ENCODE peak calls at places on chromosomes 7 and 10, in six cellular contexts. One of them, this sample, is unnamed.

GRCh38 chr10:4982764-4983226 is 19.6 kb downstream of the AKR1C1 start:
- DNase-seq in stimulated activated CD4-positive, alpha-beta T cell treated with anti-CD3 and anti-CD28 coated beads, Interleukin-4, amount 100 ng/mL, for 1 hour: no peak
- DNase-seq in NCI-H1417: no peak
- DNase-seq in effector CD4-positive, alpha-beta T cell: no peak
- DNase-seq in upper lobe of right lung: no peak
- DNase-seq in stomach: peak; percentile 81
- DNase-seq in this sample: no peak

GRCh38 chr7:121330053-121330833 is 1.4 kb downstream of the WNT16 start:
- DNase-seq in stimulated activated CD4-positive, alpha-beta T cell treated with anti-CD3 and anti-CD28 coated beads, Interleukin-4, amount 100 ng/mL, for 1 hour: no peak
- DNase-seq in NCI-H1417: peak; percentile 87
- DNase-seq in effector CD4-positive, alpha-beta T cell: no peak
- DNase-seq in upper lobe of right lung: no peak
- DNase-seq in stomach: no peak
- DNase-seq in this sample: no peak

GRCh38 chr10:77505431-77506334 is 131.9 kb downstream of the KCNMA1 start:
- DNase-seq in stimulated activated CD4-positive, alpha-beta T cell treated with anti-CD3 and anti-CD28 coated beads, Interleukin-4, amount 100 ng/mL, for 1 hour: no peak
- DNase-seq in NCI-H1417: no peak
- DNase-seq in effector CD4-positive, alpha-beta T cell: no peak
- DNase-seq in upper lobe of right lung: no peak
- DNase-seq in stomach: no peak
- DNase-seq in this sample: no peak

GRCh38 chr7:2523941-2524807 is 4.6 kb downstream of the LFNG start:
- DNase-seq in stimulated activated CD4-positive, alpha-beta T cell treated with anti-CD3 and anti-CD28 coated beads, Interleukin-4, amount 100 ng/mL, for 1 hour: no peak
- DNase-seq in NCI-H1417: peak; percentile 99
- DNase-seq in effector CD4-positive, alpha-beta T cell: no peak
- DNase-seq in upper lobe of right lung: peak; percentile 94
- DNase-seq in stomach: peak; percentile 97
- DNase-seq in this sample: no peak

GRCh38 chr10:132407243-132407746 is 10.3 kb downstream of the PWWP2B start:
- DNase-seq in stimulated activated CD4-positive, alpha-beta T cell treated with anti-CD3 and anti-CD28 coated beads, Interleukin-4, amount 100 ng/mL, for 1 hour: no peak
- DNase-seq in NCI-H1417: peak; percentile 58
- DNase-seq in effector CD4-positive, alpha-beta T cell: no peak
- DNase-seq in upper lobe of right lung: peak; percentile 91
- DNase-seq in stomach: peak; percentile 94
- DNase-seq in this sample: no peak

GRCh38 chr7:82559203-82559805 is 115.7 kb upstream of the CACNA2D1 start:
- DNase-seq in stimulated activated CD4-positive, alpha-beta T cell treated with anti-CD3 and anti-CD28 coated beads, Interleukin-4, amount 100 ng/mL, for 1 hour: no peak
- DNase-seq in NCI-H1417: peak; percentile 99
- DNase-seq in effector CD4-positive, alpha-beta T cell: no peak
- DNase-seq in upper lobe of right lung: no peak
- DNase-seq in stomach: peak; percentile 47
- DNase-seq in this sample: no peak

GRCh38 chr10:113643183-113643582 is 20.7 kb downstream of the NRAP start:
- DNase-seq in stimulated activated CD4-positive, alpha-beta T cell treated with anti-CD3 and anti-CD28 coated beads, Interleukin-4, amount 100 ng/mL, for 1 hour: no peak
- DNase-seq in NCI-H1417: no peak
- DNase-seq in effector CD4-positive, alpha-beta T cell: no peak
- DNase-seq in upper lobe of right lung: no peak
- DNase-seq in stomach: no peak
- DNase-seq in this sample: no peak

GRCh38 chr10:17406036-17406834 is 48.2 kb downstream of the ST8SIA6 start:
- DNase-seq in stimulated activated CD4-positive, alpha-beta T cell treated with anti-CD3 and anti-CD28 coated beads, Interleukin-4, amount 100 ng/mL, for 1 hour: no peak
- DNase-seq in NCI-H1417: peak; percentile 18
- DNase-seq in effector CD4-positive, alpha-beta T cell: no peak
- DNase-seq in upper lobe of right lung: no peak
- DNase-seq in stomach: no peak
- DNase-seq in this sample: no peak

GRCh38 chr10:122181055-122181732 is 89.9 kb upstream of the BTBD16 start:
- DNase-seq in stimulated activated CD4-positive, alpha-beta T cell treated with anti-CD3 and anti-CD28 coated beads, Interleukin-4, amount 100 ng/mL, for 1 hour: no peak
- DNase-seq in NCI-H1417: peak; percentile 53
- DNase-seq in effector CD4-positive, alpha-beta T cell: no peak
- DNase-seq in upper lobe of right lung: no peak
- DNase-seq in stomach: no peak
- DNase-seq in this sample: no peak

GRCh38 chr7:22782616-22783232 is 39.9 kb downstream of the TOMM7 start:
- DNase-seq in stimulated activated CD4-positive, alpha-beta T cell treated with anti-CD3 and anti-CD28 coated beads, Interleukin-4, amount 100 ng/mL, for 1 hour: peak; percentile 76
- DNase-seq in NCI-H1417: peak; percentile 39
- DNase-seq in effector CD4-positive, alpha-beta T cell: peak; percentile 50
- DNase-seq in upper lobe of right lung: peak; percentile 81
- DNase-seq in stomach: peak; percentile 72
- DNase-seq in this sample: peak; percentile 61

GRCh38 chr10:58372630-58373445 is 12.4 kb upstream of the TFAM start:
- DNase-seq in stimulated activated CD4-positive, alpha-beta T cell treated with anti-CD3 and anti-CD28 coated beads, Interleukin-4, amount 100 ng/mL, for 1 hour: no peak
- DNase-seq in NCI-H1417: peak; percentile 2
- DNase-seq in effector CD4-positive, alpha-beta T cell: no peak
- DNase-seq in upper lobe of right lung: no peak
- DNase-seq in stomach: no peak
- DNase-seq in this sample: no peak

GRCh38 chr7:253491-254336 is 36.3 kb upstream of the FOXL3 start:
- DNase-seq in stimulated activated CD4-positive, alpha-beta T cell treated with anti-CD3 and anti-CD28 coated beads, Interleukin-4, amount 100 ng/mL, for 1 hour: no peak
- DNase-seq in NCI-H1417: no peak
- DNase-seq in effector CD4-positive, alpha-beta T cell: no peak
- DNase-seq in upper lobe of right lung: no peak
- DNase-seq in stomach: no peak
- DNase-seq in this sample: no peak

GRCh38 chr10:85976267-85976793 is 390.3 kb downstream of the GRID1 start:
- DNase-seq in stimulated activated CD4-positive, alpha-beta T cell treated with anti-CD3 and anti-CD28 coated beads, Interleukin-4, amount 100 ng/mL, for 1 hour: no peak
- DNase-seq in NCI-H1417: no peak
- DNase-seq in effector CD4-positive, alpha-beta T cell: no peak
- DNase-seq in upper lobe of right lung: no peak
- DNase-seq in stomach: no peak
- DNase-seq in this sample: no peak

GRCh38 chr7:91039033-91039432 is 225.2 kb upstream of the FZD1 start:
- DNase-seq in stimulated activated CD4-positive, alpha-beta T cell treated with anti-CD3 and anti-CD28 coated beads, Interleukin-4, amount 100 ng/mL, for 1 hour: no peak
- DNase-seq in NCI-H1417: no peak
- DNase-seq in effector CD4-positive, alpha-beta T cell: no peak
- DNase-seq in upper lobe of right lung: no peak
- DNase-seq in stomach: no peak
- DNase-seq in this sample: no peak

GRCh38 chr7:158244430-158244829 is 343.2 kb downstream of the PTPRN2 start:
- DNase-seq in stimulated activated CD4-positive, alpha-beta T cell treated with anti-CD3 and anti-CD28 coated beads, Interleukin-4, amount 100 ng/mL, for 1 hour: no peak
- DNase-seq in NCI-H1417: no peak
- DNase-seq in effector CD4-positive, alpha-beta T cell: no peak
- DNase-seq in upper lobe of right lung: no peak
- DNase-seq in stomach: no peak
- DNase-seq in this sample: no peak

GRCh38 chr10:101938316-101939272 is 95.0 kb upstream of the KCNIP2 start:
- DNase-seq in stimulated activated CD4-positive, alpha-beta T cell treated with anti-CD3 and anti-CD28 coated beads, Interleukin-4, amount 100 ng/mL, for 1 hour: no peak
- DNase-seq in NCI-H1417: no peak
- DNase-seq in effector CD4-positive, alpha-beta T cell: no peak
- DNase-seq in upper lobe of right lung: no peak
- DNase-seq in stomach: no peak
- DNase-seq in this sample: no peak

GRCh38 chr10:125343118-125343752 is 182.9 kb upstream of the CTBP2 start:
- DNase-seq in stimulated activated CD4-positive, alpha-beta T cell treated with anti-CD3 and anti-CD28 coated beads, Interleukin-4, amount 100 ng/mL, for 1 hour: no peak
- DNase-seq in NCI-H1417: peak; percentile 10
- DNase-seq in effector CD4-positive, alpha-beta T cell: no peak
- DNase-seq in upper lobe of right lung: no peak
- DNase-seq in stomach: no peak
- DNase-seq in this sample: no peak

GRCh38 chr10:32244011-32244410 is 102.9 kb downstream of the EPC1 start:
- DNase-seq in stimulated activated CD4-positive, alpha-beta T cell treated with anti-CD3 and anti-CD28 coated beads, Interleukin-4, amount 100 ng/mL, for 1 hour: no peak
- DNase-seq in NCI-H1417: no peak
- DNase-seq in effector CD4-positive, alpha-beta T cell: no peak
- DNase-seq in upper lobe of right lung: no peak
- DNase-seq in stomach: no peak
- DNase-seq in this sample: no peak

GRCh38 chr10:114806572-114807391 is 14.8 kb upstream of the FHIP2A start:
- DNase-seq in stimulated activated CD4-positive, alpha-beta T cell treated with anti-CD3 and anti-CD28 coated beads, Interleukin-4, amount 100 ng/mL, for 1 hour: no peak
- DNase-seq in NCI-H1417: no peak
- DNase-seq in effector CD4-positive, alpha-beta T cell: no peak
- DNase-seq in upper lobe of right lung: no peak
- DNase-seq in stomach: no peak
- DNase-seq in this sample: no peak

GRCh38 chr10:129728246-129728820 is 235.7 kb downstream of the EBF3 start:
- DNase-seq in stimulated activated CD4-positive, alpha-beta T cell treated with anti-CD3 and anti-CD28 coated beads, Interleukin-4, amount 100 ng/mL, for 1 hour: no peak
- DNase-seq in NCI-H1417: no peak
- DNase-seq in effector CD4-positive, alpha-beta T cell: no peak
- DNase-seq in upper lobe of right lung: no peak
- DNase-seq in stomach: no peak
- DNase-seq in this sample: no peak

GRCh38 chr10:131722121-131722520 is 178.7 kb upstream of the PPP2R2D start:
- DNase-seq in stimulated activated CD4-positive, alpha-beta T cell treated with anti-CD3 and anti-CD28 coated beads, Interleukin-4, amount 100 ng/mL, for 1 hour: no peak
- DNase-seq in NCI-H1417: no peak
- DNase-seq in effector CD4-positive, alpha-beta T cell: no peak
- DNase-seq in upper lobe of right lung: peak; percentile 20
- DNase-seq in stomach: no peak
- DNase-seq in this sample: no peak

GRCh38 chr7:132249591-132249971 is 326.7 kb downstream of the PLXNA4 start:
- DNase-seq in stimulated activated CD4-positive, alpha-beta T cell treated with anti-CD3 and anti-CD28 coated beads, Interleukin-4, amount 100 ng/mL, for 1 hour: no peak
- DNase-seq in NCI-H1417: peak; percentile 10
- DNase-seq in effector CD4-positive, alpha-beta T cell: no peak
- DNase-seq in upper lobe of right lung: no peak
- DNase-seq in stomach: peak; percentile 45
- DNase-seq in this sample: no peak

GRCh38 chr7:136925049-136925448 is 56.6 kb downstream of the CHRM2 start:
- DNase-seq in stimulated activated CD4-positive, alpha-beta T cell treated with anti-CD3 and anti-CD28 coated beads, Interleukin-4, amount 100 ng/mL, for 1 hour: no peak
- DNase-seq in NCI-H1417: no peak
- DNase-seq in effector CD4-positive, alpha-beta T cell: no peak
- DNase-seq in upper lobe of right lung: no peak
- DNase-seq in stomach: no peak
- DNase-seq in this sample: no peak

GRCh38 chr7:128055668-128056067 is 24.4 kb upstream of the LRRC4 start:
- DNase-seq in stimulated activated CD4-positive, alpha-beta T cell treated with anti-CD3 and anti-CD28 coated beads, Interleukin-4, amount 100 ng/mL, for 1 hour: no peak
- DNase-seq in NCI-H1417: no peak
- DNase-seq in effector CD4-positive, alpha-beta T cell: no peak
- DNase-seq in upper lobe of right lung: no peak
- DNase-seq in stomach: no peak
- DNase-seq in this sample: no peak

GRCh38 chr10:71064413-71065118 is 147.8 kb upstream of the UNC5B start:
- DNase-seq in stimulated activated CD4-positive, alpha-beta T cell treated with anti-CD3 and anti-CD28 coated beads, Interleukin-4, amount 100 ng/mL, for 1 hour: no peak
- DNase-seq in NCI-H1417: no peak
- DNase-seq in effector CD4-positive, alpha-beta T cell: no peak
- DNase-seq in upper lobe of right lung: no peak
- DNase-seq in stomach: no peak
- DNase-seq in this sample: no peak

GRCh38 chr10:26855186-26855585 is 5.6 kb downstream of the ABI1 start:
- DNase-seq in stimulated activated CD4-positive, alpha-beta T cell treated with anti-CD3 and anti-CD28 coated beads, Interleukin-4, amount 100 ng/mL, for 1 hour: no peak
- DNase-seq in NCI-H1417: no peak
- DNase-seq in effector CD4-positive, alpha-beta T cell: no peak
- DNase-seq in upper lobe of right lung: no peak
- DNase-seq in stomach: no peak
- DNase-seq in this sample: no peak

GRCh38 chr7:34939175-34939574 is 98.1 kb downstream of the DPY19L1 start:
- DNase-seq in stimulated activated CD4-positive, alpha-beta T cell treated with anti-CD3 and anti-CD28 coated beads, Interleukin-4, amount 100 ng/mL, for 1 hour: no peak
- DNase-seq in NCI-H1417: no peak
- DNase-seq in effector CD4-positive, alpha-beta T cell: no peak
- DNase-seq in upper lobe of right lung: no peak
- DNase-seq in stomach: no peak
- DNase-seq in this sample: no peak

GRCh38 chr7:553637-554111 is 34.0 kb upstream of the PDGFA start:
- DNase-seq in stimulated activated CD4-positive, alpha-beta T cell treated with anti-CD3 and anti-CD28 coated beads, Interleukin-4, amount 100 ng/mL, for 1 hour: no peak
- DNase-seq in NCI-H1417: no peak
- DNase-seq in effector CD4-positive, alpha-beta T cell: no peak
- DNase-seq in upper lobe of right lung: no peak
- DNase-seq in stomach: no peak
- DNase-seq in this sample: no peak

GRCh38 chr10:18577823-18578685 is 73.3 kb downstream of the NSUN6 start:
- DNase-seq in stimulated activated CD4-positive, alpha-beta T cell treated with anti-CD3 and anti-CD28 coated beads, Interleukin-4, amount 100 ng/mL, for 1 hour: no peak
- DNase-seq in NCI-H1417: no peak
- DNase-seq in effector CD4-positive, alpha-beta T cell: no peak
- DNase-seq in upper lobe of right lung: no peak
- DNase-seq in stomach: no peak
- DNase-seq in this sample: no peak

GRCh38 chr10:28246023-28246422 is 56.8 kb downstream of the MPP7 start:
- DNase-seq in stimulated activated CD4-positive, alpha-beta T cell treated with anti-CD3 and anti-CD28 coated beads, Interleukin-4, amount 100 ng/mL, for 1 hour: no peak
- DNase-seq in NCI-H1417: no peak
- DNase-seq in effector CD4-positive, alpha-beta T cell: no peak
- DNase-seq in upper lobe of right lung: no peak
- DNase-seq in stomach: no peak
- DNase-seq in this sample: no peak

GRCh38 chr10:88089498-88089897 is 226.1 kb downstream of the PTEN start:
- DNase-seq in stimulated activated CD4-positive, alpha-beta T cell treated with anti-CD3 and anti-CD28 coated beads, Interleukin-4, amount 100 ng/mL, for 1 hour: no peak
- DNase-seq in NCI-H1417: peak; percentile 62
- DNase-seq in effector CD4-positive, alpha-beta T cell: no peak
- DNase-seq in upper lobe of right lung: no peak
- DNase-seq in stomach: peak; percentile 80
- DNase-seq in this sample: no peak

GRCh38 chr10:69847458-69847857 is 45.8 kb downstream of the COL13A1 start:
- DNase-seq in stimulated activated CD4-positive, alpha-beta T cell treated with anti-CD3 and anti-CD28 coated beads, Interleukin-4, amount 100 ng/mL, for 1 hour: no peak
- DNase-seq in NCI-H1417: no peak
- DNase-seq in effector CD4-positive, alpha-beta T cell: no peak
- DNase-seq in upper lobe of right lung: no peak
- DNase-seq in stomach: no peak
- DNase-seq in this sample: no peak

GRCh38 chr7:101783381-101784181 is 33.8 kb upstream of the CUX1 start:
- DNase-seq in stimulated activated CD4-positive, alpha-beta T cell treated with anti-CD3 and anti-CD28 coated beads, Interleukin-4, amount 100 ng/mL, for 1 hour: no peak
- DNase-seq in NCI-H1417: no peak
- DNase-seq in effector CD4-positive, alpha-beta T cell: no peak
- DNase-seq in upper lobe of right lung: no peak
- DNase-seq in stomach: no peak
- DNase-seq in this sample: no peak

GRCh38 chr10:79413196-79413595 is 32.2 kb downstream of the ZCCHC24 start:
- DNase-seq in stimulated activated CD4-positive, alpha-beta T cell treated with anti-CD3 and anti-CD28 coated beads, Interleukin-4, amount 100 ng/mL, for 1 hour: no peak
- DNase-seq in NCI-H1417: no peak
- DNase-seq in effector CD4-positive, alpha-beta T cell: no peak
- DNase-seq in upper lobe of right lung: no peak
- DNase-seq in stomach: no peak
- DNase-seq in this sample: no peak

GRCh38 chr7:91656486-91657237 is 223.8 kb downstream of the MTERF1 start:
- DNase-seq in stimulated activated CD4-positive, alpha-beta T cell treated with anti-CD3 and anti-CD28 coated beads, Interleukin-4, amount 100 ng/mL, for 1 hour: no peak
- DNase-seq in NCI-H1417: no peak
- DNase-seq in effector CD4-positive, alpha-beta T cell: no peak
- DNase-seq in upper lobe of right lung: no peak
- DNase-seq in stomach: no peak
- DNase-seq in this sample: no peak

GRCh38 chr10:63064706-63065105 is 68.4 kb upstream of the NRBF2 start:
- DNase-seq in stimulated activated CD4-positive, alpha-beta T cell treated with anti-CD3 and anti-CD28 coated beads, Interleukin-4, amount 100 ng/mL, for 1 hour: no peak
- DNase-seq in NCI-H1417: no peak
- DNase-seq in effector CD4-positive, alpha-beta T cell: no peak
- DNase-seq in upper lobe of right lung: no peak
- DNase-seq in stomach: no peak
- DNase-seq in this sample: no peak

GRCh38 chr10:30028006-30028441 is 31.4 kb downstream of the JCAD start:
- DNase-seq in stimulated activated CD4-positive, alpha-beta T cell treated with anti-CD3 and anti-CD28 coated beads, Interleukin-4, amount 100 ng/mL, for 1 hour: no peak
- DNase-seq in NCI-H1417: no peak
- DNase-seq in effector CD4-positive, alpha-beta T cell: no peak
- DNase-seq in upper lobe of right lung: no peak
- DNase-seq in stomach: peak; percentile 66
- DNase-seq in this sample: peak; percentile 36